ENCODE peak calls at places on chromosome 21, in eight cellular contexts. One of them, this sample, is unnamed.

GRCh38 chr21:37207441-37208009 is 59.6 kb downstream of the VPS26C start:
- DNase-seq in MCF 10A: peak; percentile 35
- DNase-seq in smooth muscle cell of the brain vasculature: no peak
- DNase-seq in RCC 7860: no peak
- DNase-seq in AG09309: no peak
- DNase-seq in activated naive CD4-positive, alpha-beta T cell: no peak
- DNase-seq in T-helper 9 cell: no peak
- DNase-seq in GM06990: peak; percentile 68
- DNase-seq in this sample: peak; percentile 57

GRCh38 chr21:35138665-35139381 is 89.7 kb upstream of the RUNX1 start:
- DNase-seq in MCF 10A: peak; percentile 45
- DNase-seq in smooth muscle cell of the brain vasculature: no peak
- DNase-seq in RCC 7860: peak; percentile 74
- DNase-seq in AG09309: no peak
- DNase-seq in activated naive CD4-positive, alpha-beta T cell: peak; percentile 14
- DNase-seq in T-helper 9 cell: no peak
- DNase-seq in GM06990: peak; percentile 22
- DNase-seq in this sample: peak; percentile 100

GRCh38 chr21:38680401-38680800 is 125.3 kb upstream of the ETS2 start:
- DNase-seq in MCF 10A: no peak
- DNase-seq in smooth muscle cell of the brain vasculature: no peak
- DNase-seq in RCC 7860: no peak
- DNase-seq in AG09309: no peak
- DNase-seq in activated naive CD4-positive, alpha-beta T cell: no peak
- DNase-seq in T-helper 9 cell: no peak
- DNase-seq in GM06990: no peak
- DNase-seq in this sample: no peak

GRCh38 chr21:27813750-27814149 is 846.9 kb upstream of the ADAMTS5 start:
- DNase-seq in MCF 10A: no peak
- DNase-seq in smooth muscle cell of the brain vasculature: no peak
- DNase-seq in RCC 7860: no peak
- DNase-seq in AG09309: no peak
- DNase-seq in activated naive CD4-positive, alpha-beta T cell: no peak
- DNase-seq in T-helper 9 cell: no peak
- DNase-seq in GM06990: no peak
- DNase-seq in this sample: peak; percentile 8

GRCh38 chr21:15826147-15826780 is 96.5 kb downstream of the USP25 start:
- DNase-seq in MCF 10A: peak; percentile 83
- DNase-seq in smooth muscle cell of the brain vasculature: peak; percentile 15
- DNase-seq in RCC 7860: peak; percentile 51
- DNase-seq in AG09309: no peak
- DNase-seq in activated naive CD4-positive, alpha-beta T cell: no peak
- DNase-seq in T-helper 9 cell: no peak
- DNase-seq in GM06990: no peak
- DNase-seq in this sample: peak; percentile 66

GRCh38 chr21:40227111-40227510 is 359.9 kb downstream of the PCP4 start:
- DNase-seq in MCF 10A: no peak
- DNase-seq in smooth muscle cell of the brain vasculature: no peak
- DNase-seq in RCC 7860: no peak
- DNase-seq in AG09309: no peak
- DNase-seq in activated naive CD4-positive, alpha-beta T cell: no peak
- DNase-seq in T-helper 9 cell: no peak
- DNase-seq in GM06990: no peak
- DNase-seq in this sample: no peak

GRCh38 chr21:42925114-42925907 is at the start of gene ERVH48-1:
- DNase-seq in MCF 10A: no peak
- DNase-seq in smooth muscle cell of the brain vasculature: no peak
- DNase-seq in RCC 7860: no peak
- DNase-seq in AG09309: no peak
- DNase-seq in activated naive CD4-positive, alpha-beta T cell: no peak
- DNase-seq in T-helper 9 cell: no peak
- DNase-seq in GM06990: no peak
- DNase-seq in this sample: no peak

GRCh38 chr21:45821315-45822001 is 160.1 kb upstream of the COL6A1 start:
- DNase-seq in MCF 10A: no peak
- DNase-seq in smooth muscle cell of the brain vasculature: no peak
- DNase-seq in RCC 7860: no peak
- DNase-seq in AG09309: no peak
- DNase-seq in activated naive CD4-positive, alpha-beta T cell: no peak
- DNase-seq in T-helper 9 cell: no peak
- DNase-seq in GM06990: no peak
- DNase-seq in this sample: no peak

GRCh38 chr21:46421756-46422555 is 36.7 kb upstream of the DIP2A start:
- DNase-seq in MCF 10A: no peak
- DNase-seq in smooth muscle cell of the brain vasculature: no peak
- DNase-seq in RCC 7860: no peak
- DNase-seq in AG09309: no peak
- DNase-seq in activated naive CD4-positive, alpha-beta T cell: no peak
- DNase-seq in T-helper 9 cell: no peak
- DNase-seq in GM06990: no peak
- DNase-seq in this sample: no peak

GRCh38 chr21:25244735-25245134 is 362.5 kb downstream of the MRPL39 start:
- DNase-seq in MCF 10A: no peak
- DNase-seq in smooth muscle cell of the brain vasculature: no peak
- DNase-seq in RCC 7860: no peak
- DNase-seq in AG09309: no peak
- DNase-seq in activated naive CD4-positive, alpha-beta T cell: no peak
- DNase-seq in T-helper 9 cell: no peak
- DNase-seq in GM06990: no peak
- DNase-seq in this sample: no peak

GRCh38 chr21:44431300-44431699 is 24.0 kb upstream of the LRRC3 start:
- DNase-seq in MCF 10A: no peak
- DNase-seq in smooth muscle cell of the brain vasculature: no peak
- DNase-seq in RCC 7860: no peak
- DNase-seq in AG09309: no peak
- DNase-seq in activated naive CD4-positive, alpha-beta T cell: no peak
- DNase-seq in T-helper 9 cell: no peak
- DNase-seq in GM06990: no peak
- DNase-seq in this sample: no peak

GRCh38 chr21:45854702-45855247 is 126.8 kb upstream of the COL6A1 start:
- DNase-seq in MCF 10A: no peak
- DNase-seq in smooth muscle cell of the brain vasculature: no peak
- DNase-seq in RCC 7860: no peak
- DNase-seq in AG09309: no peak
- DNase-seq in activated naive CD4-positive, alpha-beta T cell: no peak
- DNase-seq in T-helper 9 cell: no peak
- DNase-seq in GM06990: no peak
- DNase-seq in this sample: no peak

GRCh38 chr21:27062441-27062840 is 95.6 kb upstream of the ADAMTS5 start:
- DNase-seq in MCF 10A: peak; percentile 17
- DNase-seq in smooth muscle cell of the brain vasculature: no peak
- DNase-seq in RCC 7860: no peak
- DNase-seq in AG09309: no peak
- DNase-seq in activated naive CD4-positive, alpha-beta T cell: no peak
- DNase-seq in T-helper 9 cell: no peak
- DNase-seq in GM06990: no peak
- DNase-seq in this sample: no peak

GRCh38 chr21:35204850-35205564 is 155.9 kb upstream of the RUNX1 start:
- DNase-seq in MCF 10A: no peak
- DNase-seq in smooth muscle cell of the brain vasculature: no peak
- DNase-seq in RCC 7860: no peak
- DNase-seq in AG09309: no peak
- DNase-seq in activated naive CD4-positive, alpha-beta T cell: no peak
- DNase-seq in T-helper 9 cell: no peak
- DNase-seq in GM06990: peak; percentile 44
- DNase-seq in this sample: no peak

GRCh38 chr21:29075706-29076447 is 2.4 kb upstream of the CCT8 start:
- DNase-seq in MCF 10A: peak; percentile 45
- DNase-seq in smooth muscle cell of the brain vasculature: no peak
- DNase-seq in RCC 7860: peak; percentile 85
- DNase-seq in AG09309: no peak
- DNase-seq in activated naive CD4-positive, alpha-beta T cell: no peak
- DNase-seq in T-helper 9 cell: no peak
- DNase-seq in GM06990: no peak
- DNase-seq in this sample: peak; percentile 89

GRCh38 chr21:43644609-43645008 is 14.7 kb downstream of the HSF2BP start:
- DNase-seq in MCF 10A: peak; percentile 60
- DNase-seq in smooth muscle cell of the brain vasculature: no peak
- DNase-seq in RCC 7860: peak; percentile 89
- DNase-seq in AG09309: peak; percentile 40
- DNase-seq in activated naive CD4-positive, alpha-beta T cell: no peak
- DNase-seq in T-helper 9 cell: no peak
- DNase-seq in GM06990: no peak
- DNase-seq in this sample: peak; percentile 58

GRCh38 chr21:29504751-29505321 is 206.1 kb downstream of the BACH1 start:
- DNase-seq in MCF 10A: peak; percentile 25
- DNase-seq in smooth muscle cell of the brain vasculature: no peak
- DNase-seq in RCC 7860: peak; percentile 88
- DNase-seq in AG09309: no peak
- DNase-seq in activated naive CD4-positive, alpha-beta T cell: no peak
- DNase-seq in T-helper 9 cell: no peak
- DNase-seq in GM06990: no peak
- DNase-seq in this sample: peak; percentile 40

GRCh38 chr21:18370292-18370691 is 33.3 kb downstream of the TMPRSS15 start:
- DNase-seq in MCF 10A: no peak
- DNase-seq in smooth muscle cell of the brain vasculature: no peak
- DNase-seq in RCC 7860: no peak
- DNase-seq in AG09309: no peak
- DNase-seq in activated naive CD4-positive, alpha-beta T cell: no peak
- DNase-seq in T-helper 9 cell: no peak
- DNase-seq in GM06990: no peak
- DNase-seq in this sample: no peak

GRCh38 chr21:34027727-34028461 is 45.5 kb upstream of the MRPS6 start:
- DNase-seq in MCF 10A: no peak
- DNase-seq in smooth muscle cell of the brain vasculature: no peak
- DNase-seq in RCC 7860: no peak
- DNase-seq in AG09309: no peak
- DNase-seq in activated naive CD4-positive, alpha-beta T cell: no peak
- DNase-seq in T-helper 9 cell: no peak
- DNase-seq in GM06990: no peak
- DNase-seq in this sample: no peak

GRCh38 chr21:23968008-23968407 is 1639.3 kb downstream of the MRPL39 start:
- DNase-seq in MCF 10A: no peak
- DNase-seq in smooth muscle cell of the brain vasculature: no peak
- DNase-seq in RCC 7860: no peak
- DNase-seq in AG09309: no peak
- DNase-seq in activated naive CD4-positive, alpha-beta T cell: no peak
- DNase-seq in T-helper 9 cell: no peak
- DNase-seq in GM06990: no peak
- DNase-seq in this sample: no peak

GRCh38 chr21:45326169-45326833 is 38.6 kb upstream of the POFUT2 start:
- DNase-seq in MCF 10A: no peak
- DNase-seq in smooth muscle cell of the brain vasculature: no peak
- DNase-seq in RCC 7860: no peak
- DNase-seq in AG09309: no peak
- DNase-seq in activated naive CD4-positive, alpha-beta T cell: no peak
- DNase-seq in T-helper 9 cell: no peak
- DNase-seq in GM06990: no peak
- DNase-seq in this sample: no peak

This sample was measured in mammary epithelial cell.